ENCODE peak calls at places on chromosomes 7 and 10, in five cellular contexts. J is foreskin fibroblast, V is HFF-Myc, L is psoas muscle, X is GM20000. C is an unnamed sample.

GRCh38 chr10:132931258-132931657 is 11.1 kb downstream of the CFAP46 start:
- DNase-seq in J (no peak), V (no peak), L (no peak), X (peak), C (no peak)

GRCh38 chr10:13990918-13991317 is 339.8 kb downstream of the FRMD4A start:
- DNase-seq in J (peak), V (no peak), L (peak), X (no peak), C (no peak)

GRCh38 chr7:151736403-151736909 is 140.5 kb downstream of the PRKAG2 start:
- DNase-seq in J (peak), V (peak), L (peak), X (no peak), C (no peak)

GRCh38 chr10:69089638-69090599 is 2.0 kb downstream of the SRGN start:
- DNase-seq in J (no peak), V (no peak), L (no peak), X (peak), C (no peak)

GRCh38 chr7:73615886-73616285 is 8.4 kb downstream of the MLXIPL start:
- DNase-seq in J (peak), V (no peak), L (no peak), X (no peak), C (no peak)

GRCh38 chr7:111756687-111757178 is 194.4 kb upstream of the IMMP2L start:
- DNase-seq in J (peak), V (no peak), L (peak), X (no peak), C (no peak)

GRCh38 chr10:15661574-15661973 is 58.1 kb downstream of the ITGA8 start:
- DNase-seq in J (peak), V (no peak), L (no peak), X (no peak), C (no peak)

GRCh38 chr10:88114368-88114767 is 250.9 kb downstream of the PTEN start:
- DNase-seq in J (peak), V (no peak), L (peak), X (peak), C (no peak)

GRCh38 chr7:98520356-98520932 is 96.6 kb upstream of the NPTX2 start:
- DNase-seq in J (no peak), V (no peak), L (no peak), X (no peak), C (no peak)

GRCh38 chr10:21824409-21824808 is 179.1 kb downstream of the DNAJC1 start:
- DNase-seq in J (no peak), V (no peak), L (no peak), X (no peak), C (no peak)

DNA sequence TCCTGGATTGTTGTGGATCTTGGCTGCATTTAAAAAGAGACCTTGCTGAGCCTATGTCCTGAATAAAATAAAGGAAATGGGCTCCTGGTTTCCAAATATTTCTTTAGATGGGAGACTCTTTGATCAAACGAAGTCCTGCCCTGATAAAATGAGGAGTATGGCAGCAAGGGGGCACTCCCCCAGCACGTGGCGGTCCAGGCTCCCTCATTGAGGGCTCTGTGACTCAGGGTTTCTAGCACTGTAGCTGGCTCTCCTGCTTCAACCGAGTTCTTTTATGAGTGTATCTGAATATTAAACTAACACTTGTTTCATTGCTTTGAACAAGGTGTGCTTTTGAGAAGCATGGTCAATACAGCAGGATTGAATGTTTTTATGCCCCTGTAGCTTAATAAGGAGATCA is 114.2 kb downstream of the AVL9 start:
- DNase-seq in J (no peak), V (no peak), L (no peak), X (no peak), C (no peak)
- TF ChIP-seq CTCF in J (no peak), V (no peak), L (no peak), X (no peak), C (no peak)

GRCh38 chr7:148698397-148699023 is at the start of gene CUL1:
- DNase-seq in J (peak), V (no peak), L (peak), X (peak), C (peak)
- TF ChIP-seq CTCF in J (no peak), V (no peak), L (no peak), X (no peak), C (no peak)

GRCh38 chr10:80471715-80472233 is 17.7 kb downstream of the TSPAN14 start:
- DNase-seq in J (no peak), V (no peak), L (no peak), X (no peak), C (no peak)

GRCh38 chr10:80468806-80469421 is 14.8 kb downstream of the TSPAN14 start:
- DNase-seq in J (no peak), V (no peak), L (no peak), X (no peak), C (no peak)

GRCh38 chr10:80471009-80471408 is 16.9 kb downstream of the TSPAN14 start:
- DNase-seq in J (no peak), V (no peak), L (no peak), X (no peak), C (no peak)

GRCh38 chr10:80472234-80473095 is 18.4 kb downstream of the TSPAN14 start:
- DNase-seq in J (peak), V (no peak), L (no peak), X (peak), C (no peak)

GRCh38 chr10:80470266-80470665 is 16.2 kb downstream of the TSPAN14 start:
- DNase-seq in J (no peak), V (no peak), L (no peak), X (no peak), C (no peak)
- TF ChIP-seq CTCF in J (no peak), V (no peak), L (no peak), X (no peak), C (no peak)

GRCh38 chr7:136688601-136689000 is 179.9 kb upstream of the CHRM2 start:
- DNase-seq in J (no peak), V (no peak), L (no peak), X (no peak), C (no peak)

GRCh38 chr7:136693166-136694119 is 175.0 kb upstream of the CHRM2 start:
- DNase-seq in J (no peak), V (no peak), L (no peak), X (no peak), C (no peak)

GRCh38 chr7:136692221-136692620 is 176.2 kb upstream of the CHRM2 start:
- DNase-seq in J (no peak), V (no peak), L (no peak), X (no peak), C (no peak)

GRCh38 chr7:136685506-136685905 is 182.9 kb upstream of the CHRM2 start:
- DNase-seq in J (no peak), V (no peak), L (no peak), X (no peak), C (no peak)

GRCh38 chr7:136687693-136688322 is 180.6 kb upstream of the CHRM2 start:
- DNase-seq in J (peak), V (peak), L (no peak), X (peak), C (peak)
- TF ChIP-seq CTCF in J (peak), V (peak), L (peak), X (peak), C (no peak)

GRCh38 chr10:1141261-1141660 is 85.1 kb downstream of the WDR37 start:
- DNase-seq in J (no peak), V (no peak), L (no peak), X (no peak), C (no peak)
- TF ChIP-seq CTCF in J (no peak), V (no peak), L (no peak), X (no peak), C (no peak)

GRCh38 chr10:5959116-5959515 is 18.2 kb downstream of the IL15RA start:
- DNase-seq in J (no peak), V (no peak), L (no peak), X (no peak), C (peak)

GRCh38 chr10:5958680-5959079 is 18.7 kb downstream of the IL15RA start:
- DNase-seq in J (no peak), V (no peak), L (no peak), X (no peak), C (no peak)

GRCh38 chr10:5958077-5958476 is 19.3 kb downstream of the IL15RA start:
- DNase-seq in J (peak), V (peak), L (no peak), X (no peak), C (no peak)

GRCh38 chr10:5953676-5954075 is 23.7 kb downstream of the IL15RA start:
- DNase-seq in J (no peak), V (no peak), L (no peak), X (no peak), C (no peak)

GRCh38 chr10:5956146-5956914 is 21.0 kb downstream of the IL15RA start:
- DNase-seq in J (no peak), V (no peak), L (no peak), X (no peak), C (no peak)
- TF ChIP-seq CTCF in J (no peak), V (no peak), L (no peak), X (no peak), C (no peak)

C was measured in omental fat pad.